ENCODE peak calls at places on chromosome 14, in seven cellular contexts. One of them, this sample, is unnamed. For H3K36me3, the result is how much of the 10 kb centered on the place peaks cover.

GRCh38 chr14:45838597-45838996 is 585.6 kb upstream of the MIS18BP1 start:
- DNase-seq in trophoblast cell: no peak
- DNase-seq in esophagus squamous epithelium: no peak
- DNase-seq in heart right ventricle: no peak
- DNase-seq in ovary: no peak
- DNase-seq in astrocyte: no peak
- DNase-seq in pancreas: no peak
- DNase-seq in this sample: no peak

GRCh38 chr14:41899416-41899815 is 292.7 kb downstream of the LRFN5 start:
- DNase-seq in esophagus squamous epithelium: no peak
- DNase-seq in ovary: no peak
- DNase-seq in astrocyte: peak
- DNase-seq in heart right ventricle: no peak
- DNase-seq in trophoblast cell: no peak
- DNase-seq in pancreas: no peak
- DNase-seq in this sample: no peak

GRCh38 chr14:33715223-33715528 is 235.7 kb downstream of the EGLN3 start:
- DNase-seq in heart right ventricle: no peak
- DNase-seq in astrocyte: no peak
- DNase-seq in trophoblast cell: no peak
- DNase-seq in ovary: no peak
- DNase-seq in pancreas: no peak
- DNase-seq in esophagus squamous epithelium: no peak
- DNase-seq in this sample: no peak

GRCh38 chr14:83044001-83044400 is 1510.3 kb upstream of the SEL1L start:
- DNase-seq in heart right ventricle: no peak
- DNase-seq in ovary: no peak
- DNase-seq in trophoblast cell: no peak
- DNase-seq in pancreas: no peak
- DNase-seq in astrocyte: no peak
- DNase-seq in esophagus squamous epithelium: no peak
- DNase-seq in this sample: no peak

GRCh38 chr14:70871863-70872677 is 35.2 kb upstream of the PCNX1 start:
- DNase-seq in astrocyte: no peak
- DNase-seq in esophagus squamous epithelium: no peak
- DNase-seq in pancreas: no peak
- DNase-seq in trophoblast cell: no peak
- DNase-seq in heart right ventricle: no peak
- DNase-seq in ovary: no peak
- DNase-seq in this sample: no peak

GRCh38 chr14:75268638-75269550 is 9.7 kb upstream of the FOS start:
- DNase-seq in astrocyte: no peak
- DNase-seq in heart right ventricle: no peak
- DNase-seq in trophoblast cell: peak
- DNase-seq in ovary: no peak
- DNase-seq in esophagus squamous epithelium: no peak
- DNase-seq in pancreas: no peak
- DNase-seq in this sample: no peak

GRCh38 chr14:85531141-85531593 is 1.2 kb downstream of the FLRT2 start:
- DNase-seq in esophagus squamous epithelium: no peak
- DNase-seq in trophoblast cell: no peak
- DNase-seq in pancreas: peak
- DNase-seq in astrocyte: peak
- DNase-seq in ovary: peak
- DNase-seq in heart right ventricle: peak
- DNase-seq in this sample: peak

GRCh38 chr14:42111355-42111754 is 504.7 kb downstream of the LRFN5 start:
- DNase-seq in esophagus squamous epithelium: no peak
- DNase-seq in trophoblast cell: no peak
- DNase-seq in astrocyte: no peak
- DNase-seq in ovary: no peak
- DNase-seq in heart right ventricle: no peak
- DNase-seq in pancreas: no peak
- DNase-seq in this sample: no peak

GRCh38 chr14:104686624-104687517 is 2.5 kb upstream of the INF2 start:
- DNase-seq in trophoblast cell: peak
- DNase-seq in esophagus squamous epithelium: no peak
- DNase-seq in heart right ventricle: peak
- DNase-seq in astrocyte: no peak
- DNase-seq in ovary: peak
- DNase-seq in pancreas: peak
- DNase-seq in this sample: no peak

GRCh38 chr14:53126705-53127104 is 26.4 kb downstream of the DDHD1 start:
- DNase-seq in ovary: no peak
- DNase-seq in astrocyte: no peak
- DNase-seq in pancreas: no peak
- DNase-seq in esophagus squamous epithelium: no peak
- DNase-seq in heart right ventricle: no peak
- DNase-seq in trophoblast cell: no peak
- DNase-seq in this sample: no peak

GRCh38 chr14:95156765-95157194 is 549 bp downstream of the DICER1 start:
- DNase-seq in pancreas: peak
- DNase-seq in heart right ventricle: peak
- DNase-seq in astrocyte: peak
- DNase-seq in esophagus squamous epithelium: no peak
- DNase-seq in ovary: peak
- DNase-seq in trophoblast cell: peak
- DNase-seq in this sample: peak

GRCh38 chr14:38255673-38256357 is at the start of gene CLEC14A:
- DNase-seq in trophoblast cell: no peak
- DNase-seq in ovary: peak
- DNase-seq in esophagus squamous epithelium: no peak
- DNase-seq in pancreas: peak
- DNase-seq in heart right ventricle: peak
- DNase-seq in astrocyte: peak
- DNase-seq in this sample: no peak

DNA sequence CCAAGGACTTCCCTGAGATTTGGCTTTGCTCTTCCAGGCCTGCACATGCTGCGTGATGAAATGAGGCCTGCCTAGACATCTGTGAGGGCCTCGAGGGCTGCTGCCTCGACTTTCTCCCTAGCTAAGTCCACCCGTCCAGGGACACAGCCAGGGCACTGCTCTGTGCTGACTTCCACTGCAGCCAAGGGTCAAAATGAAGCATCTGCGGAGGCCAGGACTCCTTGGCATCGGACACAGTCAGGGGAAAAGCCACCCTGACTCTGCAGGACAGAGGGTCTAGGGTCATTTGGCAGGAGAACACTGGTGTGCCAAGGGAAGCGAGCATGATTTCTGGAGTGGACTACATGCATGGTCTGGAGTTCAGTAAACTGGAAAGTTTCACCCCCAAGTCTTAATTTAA is 10.7 kb downstream of the SLC25A47 start:
- DNase-seq in heart right ventricle: no peak
- DNase-seq in pancreas: peak
- DNase-seq in esophagus squamous epithelium: no peak
- DNase-seq in astrocyte: no peak
- DNase-seq in ovary: no peak
- DNase-seq in trophoblast cell: no peak
- DNase-seq in this sample: no peak
- H3K36me3 ChIP-seq in heart right ventricle: under half
- H3K36me3 ChIP-seq in pancreas: under half
- H3K36me3 ChIP-seq in esophagus squamous epithelium: under half
- H3K36me3 ChIP-seq in astrocyte: under half
- H3K36me3 ChIP-seq in ovary: under half
- H3K36me3 ChIP-seq in trophoblast cell: under half
- H3K36me3 ChIP-seq in this sample: under half

GRCh38 chr14:77140937-77141591 is 527 bp downstream of the ZDHHC22 start:
- DNase-seq in heart right ventricle: no peak
- DNase-seq in astrocyte: peak
- DNase-seq in esophagus squamous epithelium: no peak
- DNase-seq in ovary: no peak
- DNase-seq in pancreas: no peak
- DNase-seq in trophoblast cell: no peak
- DNase-seq in this sample: peak

GRCh38 chr14:77139540-77140342 is 1.9 kb downstream of the ZDHHC22 start:
- DNase-seq in heart right ventricle: no peak
- DNase-seq in esophagus squamous epithelium: no peak
- DNase-seq in pancreas: peak
- DNase-seq in ovary: no peak
- DNase-seq in trophoblast cell: no peak
- DNase-seq in astrocyte: no peak
- DNase-seq in this sample: no peak

GRCh38 chr14:77139022-77139421 is 2.6 kb downstream of the ZDHHC22 start:
- DNase-seq in esophagus squamous epithelium: no peak
- DNase-seq in trophoblast cell: no peak
- DNase-seq in astrocyte: no peak
- DNase-seq in heart right ventricle: no peak
- DNase-seq in pancreas: no peak
- DNase-seq in ovary: no peak
- DNase-seq in this sample: no peak

GRCh38 chr14:77141592-77142288 is at the start of gene ZDHHC22:
- DNase-seq in esophagus squamous epithelium: no peak
- DNase-seq in astrocyte: no peak
- DNase-seq in ovary: no peak
- DNase-seq in trophoblast cell: no peak
- DNase-seq in heart right ventricle: no peak
- DNase-seq in pancreas: peak
- DNase-seq in this sample: no peak

DNA sequence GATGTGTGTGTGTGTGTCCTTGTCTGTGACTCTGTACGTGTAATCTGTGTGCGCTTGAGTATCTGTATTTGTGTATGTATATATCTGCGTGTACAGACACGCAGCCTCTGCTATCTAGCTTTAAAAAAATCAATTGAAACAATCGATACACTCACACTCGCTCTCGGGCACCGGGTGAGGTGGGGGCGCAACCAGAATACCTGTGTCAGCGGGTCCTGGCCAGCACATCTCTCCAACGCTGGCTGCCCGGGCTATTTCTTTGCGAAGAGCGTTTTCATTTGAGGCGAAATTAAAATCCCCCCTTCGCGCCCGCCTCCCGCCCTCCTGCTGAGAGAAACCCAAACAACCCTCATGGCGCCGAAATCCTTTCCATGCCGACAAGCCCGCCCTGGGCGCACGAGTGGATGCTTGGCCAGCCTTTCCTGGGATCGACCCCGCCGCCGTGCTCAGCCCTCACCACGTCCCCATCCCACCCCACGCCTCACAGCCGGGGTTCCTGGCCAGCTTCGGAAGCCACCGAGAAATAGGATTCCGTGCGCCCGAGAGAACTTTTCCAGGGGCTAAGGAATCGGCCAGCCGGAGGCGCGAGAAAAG is 1.2 kb downstream of the ZDHHC22 start:
- DNase-seq in astrocyte: no peak
- DNase-seq in pancreas: no peak
- DNase-seq in heart right ventricle: no peak
- DNase-seq in ovary: no peak
- DNase-seq in esophagus squamous epithelium: no peak
- DNase-seq in trophoblast cell: no peak
- DNase-seq in this sample: no peak
- H3K36me3 ChIP-seq in astrocyte: under half
- H3K36me3 ChIP-seq in pancreas: under half
- H3K36me3 ChIP-seq in heart right ventricle: under half
- H3K36me3 ChIP-seq in ovary: under half
- H3K36me3 ChIP-seq in esophagus squamous epithelium: under half
- H3K36me3 ChIP-seq in trophoblast cell: under half
- H3K36me3 ChIP-seq in this sample: under half

DNA sequence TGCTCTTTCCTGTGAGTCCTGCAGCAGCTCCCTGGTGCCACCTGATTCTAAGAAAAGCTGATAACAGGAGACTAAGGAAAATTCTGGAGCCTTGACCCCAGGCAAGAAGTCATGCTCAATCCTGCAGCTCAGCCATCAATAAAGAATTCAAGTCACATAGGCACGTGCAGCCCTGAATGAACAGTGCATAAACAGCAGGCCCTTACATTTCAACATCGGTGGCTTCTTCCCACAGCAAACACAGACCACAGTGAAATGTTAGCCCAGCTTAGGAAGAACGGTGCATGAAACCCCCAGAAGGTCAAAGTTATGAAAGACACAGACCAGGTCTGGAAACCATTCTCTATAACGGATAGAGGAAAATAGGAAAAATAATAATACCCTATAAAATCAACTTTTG is 10.5 kb downstream of the CINP start:
- DNase-seq in esophagus squamous epithelium: no peak
- DNase-seq in astrocyte: no peak
- DNase-seq in pancreas: no peak
- DNase-seq in ovary: no peak
- DNase-seq in trophoblast cell: no peak
- DNase-seq in heart right ventricle: no peak
- DNase-seq in this sample: no peak
- H3K36me3 ChIP-seq in esophagus squamous epithelium: under half
- H3K36me3 ChIP-seq in astrocyte: under half
- H3K36me3 ChIP-seq in pancreas: under half
- H3K36me3 ChIP-seq in ovary: under half
- H3K36me3 ChIP-seq in trophoblast cell: under half
- H3K36me3 ChIP-seq in heart right ventricle: under half
- H3K36me3 ChIP-seq in this sample: under half

DNA sequence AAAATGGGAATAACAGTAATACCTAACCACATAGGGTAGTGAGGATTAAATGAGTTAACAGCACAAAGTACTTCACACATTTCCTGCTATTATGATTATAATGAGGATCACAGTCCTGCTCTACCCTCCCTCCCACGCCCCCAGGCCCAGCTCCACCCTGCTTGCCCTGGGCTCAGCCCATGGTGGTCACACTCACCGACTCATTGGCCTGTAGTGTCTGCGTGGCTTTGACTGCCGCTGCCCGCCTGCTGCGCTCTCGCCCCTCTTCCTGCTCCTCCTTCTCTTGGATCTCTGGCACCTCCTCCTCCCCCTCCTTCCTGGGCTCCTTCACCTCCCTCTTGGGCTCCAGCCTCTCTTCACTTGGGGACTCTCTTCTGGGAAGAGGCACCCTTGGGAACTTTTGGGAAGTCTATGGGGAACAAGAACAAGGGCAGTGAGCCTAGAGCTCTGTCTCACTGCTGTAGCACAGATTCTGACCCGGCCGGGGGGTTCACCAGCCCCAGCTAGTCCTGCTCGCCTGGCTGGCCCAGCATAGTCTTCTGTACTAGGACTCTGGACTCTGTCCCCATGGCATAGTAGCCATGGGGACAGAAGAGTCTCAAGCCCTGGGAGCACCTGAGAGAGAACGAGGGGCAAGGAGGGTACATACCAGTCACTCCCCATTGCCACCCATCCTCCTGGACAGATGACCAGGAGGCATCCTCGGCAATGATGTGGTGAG is 7.1 kb upstream of the PNMA1 start:
- DNase-seq in ovary: no peak
- DNase-seq in trophoblast cell: no peak
- DNase-seq in astrocyte: no peak
- DNase-seq in heart right ventricle: no peak
- DNase-seq in pancreas: no peak
- DNase-seq in esophagus squamous epithelium: no peak
- DNase-seq in this sample: no peak
- H3K36me3 ChIP-seq in ovary: under half
- H3K36me3 ChIP-seq in trophoblast cell: half or more
- H3K36me3 ChIP-seq in astrocyte: under half
- H3K36me3 ChIP-seq in heart right ventricle: under half
- H3K36me3 ChIP-seq in pancreas: under half
- H3K36me3 ChIP-seq in esophagus squamous epithelium: half or more
- H3K36me3 ChIP-seq in this sample: under half

GRCh38 chr14:67373347-67373746 is 13.2 kb downstream of the EIF2S1 start:
- DNase-seq in heart right ventricle: no peak
- DNase-seq in pancreas: no peak
- DNase-seq in trophoblast cell: no peak
- DNase-seq in astrocyte: no peak
- DNase-seq in esophagus squamous epithelium: no peak
- DNase-seq in ovary: no peak
- DNase-seq in this sample: peak
- H3K36me3 ChIP-seq in heart right ventricle: under half
- H3K36me3 ChIP-seq in pancreas: under half
- H3K36me3 ChIP-seq in trophoblast cell: under half
- H3K36me3 ChIP-seq in astrocyte: half or more
- H3K36me3 ChIP-seq in esophagus squamous epithelium: under half
- H3K36me3 ChIP-seq in ovary: under half
- H3K36me3 ChIP-seq in this sample: under half

This sample was measured in endothelial cell of umbilical vein.